ENCODE peak calls at places on chromosomes 13 and 19, in five cellular contexts. A is mammary epithelial cell; E is stimulated activated CD8-positive, alpha-beta memory T cell treated with anti-CD3 and anti-CD28 coated beads, Interleukin-4, amount 100 ng/mL, for 1 hour; Q is EH; L is ACHN. D is an unnamed sample.

GRCh38 chr13:35179494-35179893 is 237.4 kb downstream of the NBEA start:
- DNase-seq in A (peak), E (no peak), Q (peak), L (peak), D (peak)

GRCh38 chr19:10421240-10421948 is 1.1 kb downstream of the PDE4A start:
- DNase-seq in A (no peak), E (no peak), Q (no peak), L (no peak), D (no peak)

GRCh38 chr13:49587311-49587847 is 2.0 kb upstream of the RCBTB1 start:
- DNase-seq in A (peak), E (no peak), Q (peak), L (no peak), D (no peak)

GRCh38 chr13:30576528-30576927 is 41.2 kb upstream of the USPL1 start:
- DNase-seq in A (peak), E (no peak), Q (peak), L (peak), D (peak)

GRCh38 chr13:99316224-99316623 is 9.0 kb upstream of the GPR183 start:
- DNase-seq in A (no peak), E (no peak), Q (no peak), L (no peak), D (no peak)

GRCh38 chr19:58218899-58219298 is 9.8 kb upstream of the ZNF544 start:
- DNase-seq in A (no peak), E (no peak), Q (peak), L (peak), D (peak)

GRCh38 chr19:46529622-46530451 is 34.2 kb upstream of the PNMA8B start:
- DNase-seq in A (peak), E (peak), Q (peak), L (peak), D (peak)

GRCh38 chr13:65504213-65504612 is 1725.9 kb downstream of the PCDH9 start:
- DNase-seq in A (no peak), E (no peak), Q (no peak), L (no peak), D (no peak)

D was measured in kidney tubule cell.